ENCODE peak calls at places on chromosomes 16 and 17, in eight cellular contexts. G, E, D, S, M, W, N and C are unnamed samples.
A peak's percentile ranks its signal among the peaks of the same experiment; 100 is the strongest.

GRCh38 chr16:24539850-24540484 is 601 bp downstream of the RBBP6 start:
- DNase-seq in G (peak; percentile 58), E (peak; percentile 46), D (peak; percentile 16), S (no peak), M (peak; percentile 15), W (peak; percentile 5), N (peak; percentile 27), C (no peak)

GRCh38 chr16:50497592-50497991 is 50.6 kb upstream of the NKD1 start:
- DNase-seq in G (no peak), E (no peak), D (peak; percentile 89), S (no peak), M (no peak), W (no peak), N (no peak), C (no peak)

GRCh38 chr17:79017546-79017945 is 6.4 kb upstream of the C1QTNF1 start:
- DNase-seq in G (no peak), E (no peak), D (no peak), S (no peak), M (no peak), W (no peak), N (no peak), C (no peak)

GRCh38 chr17:62614142-62614541 is 13.3 kb upstream of the MRC2 start:
- DNase-seq in G (no peak), E (peak; percentile 42), D (peak; percentile 55), S (peak; percentile 9), M (no peak), W (peak; percentile 97), N (no peak), C (no peak)

GRCh38 chr16:709651-710499 is 4.3 kb upstream of the FBXL16 start:
- DNase-seq in G (no peak), E (peak; percentile 98), D (peak; percentile 86), S (peak; percentile 37), M (no peak), W (no peak), N (peak; percentile 95), C (no peak)

GRCh38 chr17:33127706-33128105 is 136.1 kb downstream of the SPACA3 start:
- DNase-seq in G (no peak), E (no peak), D (peak; percentile 64), S (no peak), M (no peak), W (no peak), N (peak; percentile 16), C (no peak)

GRCh38 chr17:4204676-4205075 is 59.1 kb downstream of the ANKFY1 start:
- DNase-seq in G (no peak), E (peak; percentile 81), D (no peak), S (peak; percentile 26), M (no peak), W (peak; percentile 83), N (no peak), C (no peak)

GRCh38 chr17:7263071-7263800 is 958 bp upstream of the CLDN7 start:
- DNase-seq in G (no peak), E (peak; percentile 30), D (no peak), S (no peak), M (peak; percentile 39), W (no peak), N (no peak), C (no peak)

GRCh38 chr17:17712268-17712924 is 31.1 kb downstream of the RAI1 start:
- DNase-seq in G (no peak), E (peak; percentile 73), D (peak; percentile 93), S (peak; percentile 17), M (no peak), W (peak; percentile 59), N (no peak), C (peak; percentile 51)

GRCh38 chr17:44417553-44417952 is 28.1 kb upstream of the ITGA2B start:
- DNase-seq in G (no peak), E (peak; percentile 37), D (peak; percentile 82), S (peak; percentile 78), M (no peak), W (peak; percentile 35), N (no peak), C (peak; percentile 44)

GRCh38 chr17:45294506-45294905 is 22.3 kb downstream of the MAP3K14 start:
- DNase-seq in G (no peak), E (peak; percentile 74), D (no peak), S (no peak), M (peak; percentile 64), W (peak; percentile 49), N (no peak), C (no peak)

GRCh38 chr16:17567455-17567854 is 96.7 kb upstream of the XYLT1 start:
- DNase-seq in G (no peak), E (no peak), D (no peak), S (no peak), M (no peak), W (no peak), N (no peak), C (no peak)

GRCh38 chr16:48054881-48055601 is 100.8 kb downstream of the ABCC12 start:
- DNase-seq in G (no peak), E (peak; percentile 73), D (peak; percentile 20), S (peak; percentile 16), M (no peak), W (peak; percentile 18), N (peak; percentile 73), C (peak; percentile 6)

GRCh38 chr16:22681551-22681880 is 132.4 kb upstream of the HS3ST2 start:
- DNase-seq in G (no peak), E (no peak), D (no peak), S (no peak), M (no peak), W (no peak), N (no peak), C (no peak)

GRCh38 chr17:1997587-1998425 is 27.3 kb downstream of the RTN4RL1 start:
- DNase-seq in G (no peak), E (peak; percentile 48), D (no peak), S (no peak), M (no peak), W (no peak), N (no peak), C (no peak)

GRCh38 chr16:89046491-89046890 is 47.2 kb upstream of the ACSF3 start:
- DNase-seq in G (no peak), E (no peak), D (no peak), S (no peak), M (no peak), W (no peak), N (peak; percentile 1), C (no peak)

GRCh38 chr17:15447928-15448579 is 19.4 kb downstream of the CDRT4 start:
- DNase-seq in G (no peak), E (no peak), D (no peak), S (no peak), M (no peak), W (no peak), N (no peak), C (no peak)

GRCh38 chr17:81814748-81815645 is 11.0 kb downstream of the GCGR start:
- DNase-seq in G (no peak), E (no peak), D (no peak), S (peak; percentile 33), M (no peak), W (no peak), N (no peak), C (no peak)

GRCh38 chr17:7262192-7263070 is at the start of gene CLDN7:
- DNase-seq in G (no peak), E (peak; percentile 26), D (no peak), S (no peak), M (peak; percentile 84), W (no peak), N (no peak), C (no peak)

GRCh38 chr16:48321307-48322036 is 63.7 kb downstream of the SIAH1 start:
- DNase-seq in G (no peak), E (peak; percentile 15), D (no peak), S (peak; percentile 4), M (no peak), W (no peak), N (peak; percentile 23), C (no peak)

GRCh38 chr16:68088130-68088972 is 3.2 kb downstream of the NFATC3 start:
- DNase-seq in G (no peak), E (no peak), D (no peak), S (no peak), M (no peak), W (no peak), N (no peak), C (no peak)

GRCh38 chr16:58409316-58409973 is 17.2 kb downstream of the GINS3 start:
- DNase-seq in G (no peak), E (peak; percentile 19), D (peak; percentile 85), S (peak; percentile 63), M (no peak), W (peak; percentile 45), N (peak; percentile 34), C (no peak)

GRCh38 chr17:81926451-81927144 is 937 bp downstream of the MAFG start:
- DNase-seq in G (peak; percentile 39), E (peak; percentile 89), D (peak; percentile 83), S (peak; percentile 48), M (peak; percentile 91), W (peak; percentile 65), N (no peak), C (peak; percentile 63)

GRCh38 chr17:79627184-79627765 is 16.4 kb upstream of the RBFOX3 start:
- DNase-seq in G (no peak), E (peak; percentile 7), D (no peak), S (no peak), M (no peak), W (no peak), N (no peak), C (no peak)